ENCODE peak calls at places on chromosome 13, in five cellular contexts. H is A549, W is K562, D is HepG2, K is H1. R is an unnamed sample. For H3K4me1, the result is how much of the 10 kb centered on the place peaks cover.

GRCh38 chr13:77112961-77113360 is 86.0 kb upstream of the FBXL3 start:
- DNase-seq in H (no peak), W (no peak), D (no peak), K (no peak), R (no peak)

GRCh38 chr13:93655132-93655531 is 428.5 kb downstream of the GPC6 start:
- DNase-seq in H (no peak), W (no peak), D (no peak), K (no peak), R (no peak)

GRCh38 chr13:92313382-92313781 is 913.2 kb upstream of the GPC6 start:
- DNase-seq in H (no peak), W (no peak), D (no peak), K (no peak), R (no peak)

GRCh38 chr13:50229935-50230334 is 214.7 kb downstream of the KCNRG start:
- DNase-seq in H (no peak), W (no peak), D (no peak), K (no peak), R (no peak)

GRCh38 chr13:51928231-51928630 is 66.5 kb downstream of the CCDC70 start:
- DNase-seq in H (no peak), W (no peak), D (no peak), K (no peak), R (no peak)

GRCh38 chr13:67395577-67395976 is 165.4 kb upstream of the PCDH9 start:
- DNase-seq in H (no peak), W (no peak), D (no peak), K (no peak), R (no peak)

GRCh38 chr13:39773833-39774232 is 118.4 kb downstream of the COG6 start:
- DNase-seq in H (no peak), W (no peak), D (no peak), K (no peak), R (peak)

GRCh38 chr13:26971990-26972888 is 199.4 kb downstream of the USP12 start:
- DNase-seq in H (no peak), W (peak), D (peak), K (peak), R (no peak)

GRCh38 chr13:26853272-26853818 is 92.8 kb upstream of the GPR12 start:
- DNase-seq in H (no peak), W (no peak), D (no peak), K (no peak), R (no peak)

GRCh38 chr13:30049692-30050091 is 199.3 kb upstream of the UBL3 start:
- DNase-seq in H (no peak), W (peak), D (no peak), K (no peak), R (no peak)
- TF ChIP-seq JUN in H (no peak), W (no peak), D (no peak), K (no peak), R (no peak)

GRCh38 chr13:25570185-25570584 is 198.4 kb downstream of the ATP8A2 start:
- DNase-seq in H (no peak), W (no peak), D (no peak), K (no peak), R (no peak)

GRCh38 chr13:25571237-25571636 is 199.5 kb downstream of the ATP8A2 start:
- DNase-seq in H (no peak), W (no peak), D (no peak), K (no peak), R (no peak)

GRCh38 chr13:25575562-25575961 is 203.8 kb downstream of the ATP8A2 start:
- DNase-seq in H (no peak), W (no peak), D (no peak), K (no peak), R (no peak)

GRCh38 chr13:25574437-25575426 is 203.0 kb downstream of the ATP8A2 start:
- DNase-seq in H (peak), W (peak), D (peak), K (peak), R (peak)
- H3K4me2 ChIP-seq in H (no peak), W (no peak), D (no peak), K (no peak), R (no peak)

GRCh38 chr13:99050983-99051488 is 73.2 kb upstream of the DOCK9 start:
- DNase-seq in H (no peak), W (no peak), D (no peak), K (no peak), R (no peak)
- H3K4me1 ChIP-seq in H (under half), W (under half), D (under half), K (under half), R (under half)

GRCh38 chr13:111256458-111256857 is 64.0 kb upstream of the TEX29 start:
- DNase-seq in H (no peak), W (no peak), D (no peak), K (peak), R (no peak)

GRCh38 chr13:111255228-111255790 is 65.1 kb upstream of the TEX29 start:
- DNase-seq in H (no peak), W (no peak), D (no peak), K (peak), R (no peak)

GRCh38 chr13:111252449-111253124 is 67.9 kb upstream of the TEX29 start:
- DNase-seq in H (no peak), W (no peak), D (no peak), K (peak), R (no peak)

GRCh38 chr13:111251646-111252448 is 68.6 kb upstream of the TEX29 start:
- DNase-seq in H (no peak), W (no peak), D (no peak), K (no peak), R (peak)

GRCh38 chr13:111253334-111253872 is 67.0 kb upstream of the TEX29 start:
- DNase-seq in H (no peak), W (no peak), D (no peak), K (peak), R (no peak)
- TF ChIP-seq JUN in H (no peak), W (no peak), D (no peak), K (no peak), R (no peak)

DNA sequence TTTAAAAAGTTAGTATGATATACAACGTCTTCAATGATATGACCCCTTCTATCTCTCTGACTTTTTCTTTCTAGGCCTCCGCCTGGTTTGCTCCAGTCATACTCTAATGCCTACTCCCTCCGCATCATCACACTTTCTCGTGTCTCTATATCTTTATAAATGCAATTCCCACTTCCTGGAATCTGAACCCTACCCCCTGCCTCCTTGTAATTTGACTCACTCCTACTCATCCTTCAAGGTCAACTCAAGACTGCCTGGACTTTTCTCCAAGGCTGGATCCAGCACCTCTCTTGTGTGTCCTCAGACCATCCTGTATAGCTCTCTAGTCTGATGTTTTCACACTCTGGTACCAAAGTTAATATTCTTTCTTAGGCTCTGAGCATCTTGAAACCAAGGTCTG is 74.5 kb upstream of the SERP2 start:
- DNase-seq in H (no peak), W (no peak), D (no peak), K (no peak), R (no peak)
- H3K4me2 ChIP-seq in H (no peak), W (no peak), D (no peak), K (no peak), R (no peak)

DNA sequence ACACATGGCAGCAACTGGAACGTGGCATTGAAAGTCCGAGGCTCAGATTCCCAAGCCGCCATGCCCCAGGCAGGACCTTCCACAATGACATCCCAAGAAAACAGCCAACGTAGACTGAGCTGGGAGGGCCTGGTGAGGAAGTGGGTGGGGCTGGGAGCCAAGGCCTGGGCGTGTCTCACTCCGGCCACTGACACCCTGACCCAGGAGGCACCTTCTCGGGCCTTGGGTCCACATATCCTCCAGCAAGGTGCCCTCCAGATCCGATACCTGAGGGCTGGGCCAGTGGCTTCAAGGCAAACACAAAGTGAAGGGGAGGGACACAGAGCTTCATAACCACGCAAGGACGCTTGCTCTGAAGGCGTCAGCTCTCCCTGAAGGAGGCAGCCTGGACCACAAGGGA is 43.0 kb downstream of the RAB20 start:
- DNase-seq in H (no peak), W (peak), D (no peak), K (no peak), R (no peak)
- H3K4me1 ChIP-seq in H (under half), W (under half), D (under half), K (under half), R (under half)

DNA sequence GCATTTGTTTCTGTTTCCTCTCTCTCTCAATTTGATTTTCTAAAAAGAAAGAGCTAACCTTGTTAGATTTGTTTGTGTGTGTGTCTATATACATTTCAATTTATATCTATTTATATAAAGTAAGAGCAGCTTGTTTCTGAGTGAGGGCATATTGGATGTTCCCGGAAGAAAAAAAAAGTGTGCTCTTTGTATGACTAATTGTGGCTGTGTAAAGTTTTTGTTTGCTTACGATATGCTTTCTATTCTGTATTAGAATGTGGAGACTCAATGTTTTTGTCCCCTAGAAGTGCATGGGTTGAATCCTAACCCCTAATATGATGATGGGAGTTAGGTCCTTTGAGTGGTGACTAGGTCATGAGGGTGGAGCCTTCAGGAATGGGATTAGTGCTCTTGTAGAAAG is 66.6 kb upstream of the C1QTNF9B start:
- DNase-seq in H (no peak), W (no peak), D (no peak), K (no peak), R (no peak)
- TF ChIP-seq JUN in H (no peak), W (no peak), D (no peak), K (no peak), R (no peak)